ENCODE peak calls at places on chromosomes 7 and 10, in six cellular contexts. H, F, O, P, G and U are unnamed samples.

GRCh38 chr7:18499407-18500197 is 4.1 kb downstream of the HDAC9 start:
- DNase-seq in H (no peak), F (no peak), O (no peak), P (no peak), G (no peak), U (no peak)

GRCh38 chr7:12212051-12212485 is 974 bp downstream of the TMEM106B start:
- DNase-seq in H (no peak), F (peak; percentile 15), O (peak; percentile 23), P (no peak), G (no peak), U (no peak)

GRCh38 chr7:84002348-84002747 is 192.2 kb downstream of the SEMA3A start:
- DNase-seq in H (no peak), F (no peak), O (no peak), P (no peak), G (no peak), U (peak; percentile 24)

GRCh38 chr10:122154733-122155366 is 116.2 kb upstream of the BTBD16 start:
- DNase-seq in H (peak; percentile 53), F (no peak), O (peak; percentile 50), P (no peak), G (peak; percentile 82), U (no peak)

GRCh38 chr7:34849966-34850365 is 187.3 kb downstream of the DPY19L1 start:
- DNase-seq in H (no peak), F (no peak), O (no peak), P (no peak), G (no peak), U (no peak)

GRCh38 chr7:127809285-127809702 is 157.3 kb downstream of the SND1 start:
- DNase-seq in H (no peak), F (no peak), O (peak; percentile 63), P (no peak), G (no peak), U (no peak)

GRCh38 chr10:78936412-78937342 is 132.1 kb upstream of the ZMIZ1 start:
- DNase-seq in H (no peak), F (no peak), O (peak; percentile 36), P (no peak), G (no peak), U (no peak)

GRCh38 chr10:128704716-128705115 is 578.5 kb upstream of the MKI67 start:
- DNase-seq in H (no peak), F (no peak), O (no peak), P (no peak), G (no peak), U (no peak)

GRCh38 chr10:122392835-122393234 is 18.3 kb downstream of the PLEKHA1 start:
- DNase-seq in H (no peak), F (no peak), O (no peak), P (no peak), G (no peak), U (no peak)

GRCh38 chr7:2870471-2870941 is 26.4 kb upstream of the GNA12 start:
- DNase-seq in H (peak; percentile 71), F (no peak), O (peak; percentile 63), P (no peak), G (peak; percentile 89), U (no peak)

GRCh38 chr10:80530251-80530650 is 7.5 kb upstream of the SH2D4B start:
- DNase-seq in H (no peak), F (peak; percentile 40), O (peak; percentile 25), P (peak; percentile 98), G (peak; percentile 63), U (peak; percentile 43)

GRCh38 chr7:109699661-109700060 is 1130.0 kb downstream of the DNAJB9 start:
- DNase-seq in H (no peak), F (no peak), O (no peak), P (no peak), G (no peak), U (no peak)

GRCh38 chr7:142139597-142140501 is 28.3 kb downstream of the MGAM2 start:
- DNase-seq in H (no peak), F (no peak), O (no peak), P (no peak), G (no peak), U (peak; percentile 45)

GRCh38 chr7:123190109-123190831 is 9.5 kb downstream of the SLC13A1 start:
- DNase-seq in H (no peak), F (no peak), O (no peak), P (peak; percentile 82), G (no peak), U (no peak)
- H3K4me3 ChIP-seq in H (no peak overlapping the region), F (no peak overlapping the region), O (no peak overlapping the region), P (no peak overlapping the region), G (no peak overlapping the region), U (no peak overlapping the region)

DNA sequence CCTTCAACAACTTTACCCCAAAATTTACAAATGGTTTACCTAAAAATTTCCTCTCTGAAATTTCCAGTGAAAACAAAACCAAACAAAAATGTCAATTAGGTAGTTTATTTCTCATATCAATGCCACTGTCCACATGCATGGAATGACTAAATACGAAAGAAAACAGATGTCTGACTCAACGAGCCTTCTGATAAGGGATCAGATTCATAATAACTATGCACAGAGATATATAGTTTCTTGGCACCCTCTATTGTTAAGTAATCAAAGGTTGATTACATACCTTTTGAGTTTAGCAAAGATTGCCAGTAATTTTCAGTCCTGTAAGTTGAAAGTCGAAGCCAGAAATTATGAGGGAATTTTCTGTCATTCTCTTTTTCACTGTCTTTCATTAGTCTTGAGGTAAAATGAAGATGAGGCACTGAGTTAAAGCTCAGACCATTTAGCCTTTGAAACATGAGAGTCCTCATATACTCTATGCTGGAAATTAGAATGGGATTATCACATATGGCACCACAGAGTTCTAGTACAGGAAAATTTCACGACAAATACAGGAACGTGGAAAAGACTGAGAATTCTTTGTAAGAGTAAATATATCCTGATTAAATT is 519.1 kb upstream of the ANKRD30A start:
- DNase-seq in H (no peak), F (no peak), O (no peak), P (no peak), G (no peak), U (no peak)
- H3K4me1 ChIP-seq in H (no peaks in the 10 kb centered on the region), F (no peaks in the 10 kb centered on the region), O (no peaks in the 10 kb centered on the region), P (peaks cover 42% of the 10 kb centered on the region), G (no peaks in the 10 kb centered on the region), U (no peaks in the 10 kb centered on the region)

DNA sequence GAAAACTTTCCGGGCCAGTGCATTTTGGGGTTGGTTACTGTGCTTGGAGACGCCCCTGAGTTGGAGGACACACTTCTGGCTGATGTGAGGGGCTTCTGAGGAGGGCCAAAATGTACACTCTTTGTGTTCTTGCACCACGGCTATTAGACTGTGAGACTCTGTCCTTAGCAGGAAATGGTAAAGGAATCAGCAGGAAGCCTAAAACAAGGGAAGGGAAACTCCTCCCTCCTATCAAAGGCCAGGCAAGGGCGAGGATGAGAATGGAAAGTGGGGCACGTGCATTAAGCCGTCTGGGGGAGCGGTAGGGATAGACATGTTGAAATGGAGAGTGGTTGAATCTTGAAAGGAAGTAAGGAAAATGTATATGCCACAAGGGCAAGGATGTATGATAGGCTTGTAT is 1.8 kb upstream of the SRGN start:
- DNase-seq in H (no peak), F (no peak), O (no peak), P (no peak), G (no peak), U (no peak)
- H3K4me3 ChIP-seq in H (no peak overlapping the region), F (peak overlapping the region; percentile 37), O (no peak overlapping the region), P (no peak overlapping the region), G (no peak overlapping the region), U (no peak overlapping the region)

GRCh38 chr7:155649588-155649987 is 5.1 kb downstream of the RBM33 start:
- DNase-seq in H (no peak), F (no peak), O (no peak), P (no peak), G (no peak), U (no peak)
- H3K4me1 ChIP-seq in H (no peaks in the 10 kb centered on the region), F (peaks cover 87% of the 10 kb centered on the region), O (peaks cover 4% of the 10 kb centered on the region), P (peaks cover 17% of the 10 kb centered on the region), G (no peaks in the 10 kb centered on the region), U (peaks cover 28% of the 10 kb centered on the region)

DNA sequence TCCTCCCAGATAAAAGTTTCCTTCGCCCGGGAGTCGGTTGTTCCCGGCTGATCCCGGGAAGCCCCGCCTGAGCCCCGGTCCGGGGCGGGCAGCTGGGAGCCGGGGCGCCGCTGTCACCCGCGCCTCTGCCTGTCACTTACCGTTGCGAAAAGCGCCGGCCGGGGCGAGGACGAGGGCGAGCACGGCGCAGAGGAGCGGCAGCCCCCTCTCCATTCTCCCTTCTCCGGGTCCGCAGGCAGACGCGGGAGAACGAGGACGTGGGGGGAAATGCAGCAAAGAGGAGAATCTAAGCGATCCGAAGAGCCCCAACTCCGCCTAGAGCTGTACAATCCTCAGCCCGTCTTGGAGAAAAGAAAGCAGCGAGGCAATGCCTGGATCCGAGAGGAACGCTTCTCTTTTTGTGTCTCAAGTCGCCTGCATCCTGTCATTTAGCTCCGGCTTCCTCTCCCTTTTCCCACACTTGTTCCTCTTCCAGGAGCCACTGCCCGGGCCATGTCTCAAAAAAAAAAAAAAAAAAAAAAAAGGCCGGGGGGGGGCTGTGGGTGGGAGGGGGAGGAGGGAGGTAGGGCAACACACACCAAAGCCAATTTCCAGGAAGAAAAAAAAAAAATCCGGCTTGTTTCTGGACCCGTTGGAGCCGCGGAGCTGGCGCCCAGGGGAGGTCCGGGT is at the start of gene NRP1:
- DNase-seq in H (peak; percentile 48), F (no peak), O (no peak), P (peak; percentile 49), G (peak; percentile 72), U (no peak)
- H3K4me3 ChIP-seq in H (peak within 1 kb of the TSS; percentile 67), F (peak within 1 kb of the TSS; percentile 81), O (peak within 1 kb of the TSS; percentile 78), P (peak within 1 kb of the TSS; percentile 81), G (peak within 1 kb of the TSS; percentile 94), U (peak within 1 kb of the TSS; percentile 58)